ENCODE peak calls at places on chromosomes 4 and X, in six cellular contexts. S is AG04449, B is lower leg skin, W is mucosa of descending colon, I is fibroblast of lung, M is GM23338. J is an unnamed sample.

GRCh38 chr4:143016171-143016570 is 168.5 kb upstream of the USP38 start:
- DNase-seq in S (no peak), B (no peak), W (no peak), I (peak), M (no peak), J (no peak)

GRCh38 chr4:89829470-89830138 is 7.4 kb downstream of the SNCA start:
- DNase-seq in S (no peak), B (peak), W (no peak), I (peak), M (no peak), J (peak)

GRCh38 chr4:43619219-43619618 is 726.7 kb downstream of the GRXCR1 start:
- DNase-seq in S (no peak), B (no peak), W (no peak), I (no peak), M (no peak), J (no peak)

GRCh38 chr4:139605516-139605915 is 49.5 kb upstream of the SETD7 start:
- DNase-seq in S (no peak), B (no peak), W (no peak), I (no peak), M (no peak), J (no peak)

GRCh38 chr4:74490736-74491135 is 45.8 kb downstream of the AREG start:
- DNase-seq in S (no peak), B (no peak), W (no peak), I (no peak), M (no peak), J (no peak)

GRCh38 chr4:121338506-121338905 is 42.3 kb downstream of the QRFPR start:
- DNase-seq in S (no peak), B (no peak), W (no peak), I (no peak), M (no peak), J (no peak)

GRCh38 chr4:81446634-81447033 is 25.1 kb downstream of the RASGEF1B start:
- DNase-seq in S (no peak), B (no peak), W (no peak), I (no peak), M (no peak), J (no peak)

GRCh38 chr4:90419124-90419711 is 292.0 kb downstream of the CCSER1 start:
- DNase-seq in S (no peak), B (no peak), W (no peak), I (peak), M (peak), J (peak)

GRCh38 chr4:186651624-186652023 is 72.0 kb downstream of the FAT1 start:
- DNase-seq in S (no peak), B (no peak), W (no peak), I (peak), M (peak), J (no peak)

GRCh38 chr4:186931519-186931918 is 207.9 kb upstream of the FAT1 start:
- DNase-seq in S (no peak), B (no peak), W (no peak), I (peak), M (no peak), J (no peak)

GRCh38 chr4:138875886-138876608 is 139.5 kb upstream of the NOCT start:
- DNase-seq in S (peak), B (no peak), W (no peak), I (peak), M (no peak), J (no peak)

GRCh38 chr4:66169341-66169740 is 499.1 kb upstream of the EPHA5 start:
- DNase-seq in S (no peak), B (no peak), W (no peak), I (no peak), M (peak), J (no peak)

GRCh38 chr4:182307746-182308145 is 64.5 kb downstream of the TENM3 start:
- DNase-seq in S (peak), B (no peak), W (no peak), I (peak), M (no peak), J (no peak)

GRCh38 chr4:173009129-173009823 is 159.3 kb upstream of the GALNT7 start:
- DNase-seq in S (no peak), B (no peak), W (no peak), I (peak), M (no peak), J (no peak)

GRCh38 chr4:48939785-48940184 is 33.2 kb upstream of the OCIAD2 start:
- DNase-seq in S (peak), B (peak), W (no peak), I (peak), M (no peak), J (no peak)

GRCh38 chr4:23937173-23937572 is 47.3 kb upstream of the PPARGC1A start:
- DNase-seq in S (no peak), B (no peak), W (no peak), I (peak), M (no peak), J (no peak)

GRCh38 chrX:118536204-118536603 is 40.6 kb downstream of the DOCK11 start:
- DNase-seq in S (no peak), B (no peak), W (no peak), I (no peak), M (no peak), J (no peak)

GRCh38 chrX:118541482-118541881 is 45.9 kb downstream of the DOCK11 start:
- DNase-seq in S (no peak), B (no peak), W (no peak), I (no peak), M (no peak), J (no peak)

GRCh38 chrX:118534716-118535493 is 39.3 kb downstream of the DOCK11 start:
- DNase-seq in S (no peak), B (no peak), W (no peak), I (no peak), M (peak), J (no peak)

GRCh38 chrX:118540342-118540741 is 44.7 kb downstream of the DOCK11 start:
- DNase-seq in S (no peak), B (no peak), W (no peak), I (no peak), M (no peak), J (no peak)

GRCh38 chrX:118536687-118537461 is 41.3 kb downstream of the DOCK11 start:
- DNase-seq in S (no peak), B (no peak), W (no peak), I (peak), M (peak), J (peak)
- TF ChIP-seq CTCF in S (peak), B (no peak), W (no peak), I (peak), M (peak), J (peak)

GRCh38 chrX:63275127-63275526 is 76.0 kb downstream of the SPIN4 start:
- DNase-seq in S (no peak), B (no peak), W (peak), I (no peak), M (peak), J (peak)
- TF ChIP-seq CTCF in S (peak), B (no peak), W (no peak), I (no peak), M (peak), J (peak)

GRCh38 chr4:134085525-134085924 is 116.1 kb downstream of the PABPC4L start:
- DNase-seq in S (no peak), B (no peak), W (no peak), I (no peak), M (no peak), J (no peak)
- TF ChIP-seq CTCF in S (no peak), B (no peak), W (no peak), I (no peak), M (no peak), J (no peak)

GRCh38 chr4:83389037-83389755 is 54.5 kb upstream of the HPSE start:
- DNase-seq in S (no peak), B (no peak), W (no peak), I (no peak), M (no peak), J (no peak)
- TF ChIP-seq CTCF in S (no peak), B (no peak), W (no peak), I (no peak), M (no peak), J (no peak)